ENCODE peak calls at places on chromosomes 12 and 14, in eight cellular contexts. B is iris pigment epithelial cell; Q is stimulated activated CD8-positive, alpha-beta memory T cell treated with anti-CD3 and anti-CD28 coated beads, Interleukin-2, amount 100 ng/mL, for 1 hour; E is sigmoid colon; V is stimulated activated CD4-positive, alpha-beta T cell treated with anti-CD3 and anti-CD28 coated beads, TNF-alpha, amount 100 ng/mL, for 48 hours; X is cardiac septum; L is type B pancreatic cell; Y is hepatic stellate cell. K is an unnamed sample.

GRCh38 chr14:98510392-98510791 is 761.6 kb downstream of the BCL11B start:
- DNase-seq in B (no peak), Q (no peak), E (no peak), V (no peak), X (no peak), L (no peak), Y (no peak), K (no peak)

GRCh38 chr14:22976620-22977433 is 5.5 kb downstream of the AJUBA start:
- DNase-seq in B (peak; percentile 46), Q (no peak), E (no peak), V (no peak), X (no peak), L (no peak), Y (peak; percentile 46), K (no peak)

GRCh38 chr12:121240484-121241202 is 30.7 kb downstream of the P2RX4 start:
- DNase-seq in B (peak; percentile 46), Q (peak; percentile 83), E (peak; percentile 91), V (peak; percentile 62), X (peak; percentile 80), L (no peak), Y (no peak), K (peak; percentile 91)

GRCh38 chr12:48060474-48060873 is 45.4 kb downstream of the SENP1 start:
- DNase-seq in B (peak; percentile 20), Q (no peak), E (no peak), V (no peak), X (no peak), L (no peak), Y (no peak), K (no peak)

GRCh38 chr14:35964736-35965135 is 138.6 kb downstream of the BRMS1L start:
- DNase-seq in B (no peak), Q (no peak), E (no peak), V (no peak), X (no peak), L (no peak), Y (no peak), K (no peak)

GRCh38 chr14:77760381-77761204 is at the start of gene SNW1:
- DNase-seq in B (peak; percentile 65), Q (peak; percentile 77), E (peak; percentile 97), V (peak; percentile 81), X (peak; percentile 97), L (peak; percentile 90), Y (peak; percentile 94), K (peak; percentile 94)

GRCh38 chr12:2640709-2641108 is 154.1 kb upstream of the FKBP4 start:
- DNase-seq in B (peak; percentile 98), Q (no peak), E (peak; percentile 75), V (peak; percentile 29), X (peak; percentile 85), L (no peak), Y (peak; percentile 98), K (no peak)

GRCh38 chr14:35378638-35379568 is 25.6 kb downstream of the NFKBIA start:
- DNase-seq in B (no peak), Q (no peak), E (no peak), V (no peak), X (no peak), L (no peak), Y (no peak), K (no peak)

GRCh38 chr12:126355346-126355745 is 1290.1 kb downstream of the AACS start:
- DNase-seq in B (no peak), Q (no peak), E (no peak), V (no peak), X (no peak), L (no peak), Y (no peak), K (no peak)

GRCh38 chr12:93777249-93777648 is 100.1 kb downstream of the CRADD start:
- DNase-seq in B (peak; percentile 72), Q (no peak), E (no peak), V (no peak), X (no peak), L (no peak), Y (no peak), K (no peak)

GRCh38 chr12:14548609-14549008 is 19.1 kb downstream of the PLBD1 start:
- DNase-seq in B (no peak), Q (no peak), E (no peak), V (no peak), X (no peak), L (no peak), Y (no peak), K (no peak)

GRCh38 chr12:30880061-30880460 is 46.5 kb upstream of the TSPAN11 start:
- DNase-seq in B (no peak), Q (no peak), E (no peak), V (no peak), X (no peak), L (no peak), Y (no peak), K (no peak)

GRCh38 chr14:67622675-67623074 is 3.0 kb downstream of the ARG2 start:
- DNase-seq in B (peak; percentile 90), Q (no peak), E (peak; percentile 83), V (no peak), X (no peak), L (no peak), Y (peak; percentile 81), K (no peak)

GRCh38 chr14:20781805-20782204 is 737 bp downstream of the RNASE6 start:
- DNase-seq in B (no peak), Q (no peak), E (no peak), V (no peak), X (no peak), L (no peak), Y (no peak), K (peak; percentile 50)

K was measured in B cell.